ENCODE peak calls at places on chromosomes 4 and X, in seven cellular contexts. Q is cardiac muscle cell, N is right atrium auricular region, F is upper lobe of right lung, L is heart left ventricle, T is HL-60, P is pancreas. J is an unnamed sample.

GRCh38 chr4:181245326-181245725 is 997.9 kb upstream of the TENM3 start:
- DNase-seq in N (no peak), Q (no peak), T (no peak), L (no peak), F (no peak), P (no peak), J (no peak)

GRCh38 chr4:83362492-83363329 is 28.1 kb upstream of the HPSE start:
- DNase-seq in P (no peak), F (no peak), N (no peak), Q (no peak), T (no peak), L (no peak), J (peak)

GRCh38 chr4:18593297-18594002 is 571.9 kb upstream of the LCORL start:
- DNase-seq in N (peak), P (no peak), F (no peak), L (no peak), T (peak), Q (peak), J (peak)

GRCh38 chr4:189597341-189597740 is 343.3 kb upstream of the FRG1 start:
- DNase-seq in L (no peak), N (no peak), P (no peak), T (no peak), Q (no peak), F (no peak), J (no peak)

GRCh38 chrX:13376857-13377441 is 57.1 kb upstream of the ATXN3L start:
- DNase-seq in L (no peak), N (no peak), Q (no peak), F (no peak), T (no peak), P (no peak), J (peak)

GRCh38 chrX:139203681-139204575 is 326.6 kb upstream of the F9 start:
- DNase-seq in N (no peak), T (no peak), L (no peak), P (peak), F (peak), Q (peak), J (no peak)

GRCh38 chr4:112523008-112523440 is 7.0 kb upstream of the NEUROG2 start:
- DNase-seq in T (no peak), P (peak), Q (peak), F (no peak), L (peak), N (no peak), J (no peak)

GRCh38 chr4:101818362-101818761 is 27.8 kb downstream of the BANK1 start:
- DNase-seq in Q (no peak), F (no peak), T (no peak), N (no peak), L (no peak), P (no peak), J (no peak)

GRCh38 chr4:48909697-48910096 is 3.1 kb upstream of the OCIAD2 start:
- DNase-seq in Q (no peak), N (no peak), L (no peak), F (no peak), T (no peak), P (no peak), J (peak)

GRCh38 chr4:120071192-120071795 is 4.6 kb upstream of the MAD2L1 start:
- DNase-seq in P (no peak), T (no peak), F (no peak), Q (peak), L (no peak), N (no peak), J (peak)

GRCh38 chrX:45233541-45233940 is 32.9 kb upstream of the DIPK2B start:
- DNase-seq in Q (no peak), P (no peak), N (no peak), F (no peak), L (no peak), T (peak), J (no peak)

GRCh38 chr4:37430718-37431416 is 186.3 kb downstream of the NWD2 start:
- DNase-seq in Q (no peak), T (no peak), F (no peak), N (no peak), L (no peak), P (no peak), J (no peak)
- H3K27ac ChIP-seq in Q (no peak), T (no peak), F (no peak), N (no peak), L (no peak), P (peak), J (no peak)

GRCh38 chrX:5113128-5113527 is 1115.5 kb downstream of the NLGN4X start:
- DNase-seq in F (no peak), Q (peak), L (no peak), T (no peak), P (no peak), N (no peak), J (peak)
- TF ChIP-seq CTCF in F (peak), Q (no peak), L (peak), T (no peak), P (no peak), N (no peak), J (peak)

DNA sequence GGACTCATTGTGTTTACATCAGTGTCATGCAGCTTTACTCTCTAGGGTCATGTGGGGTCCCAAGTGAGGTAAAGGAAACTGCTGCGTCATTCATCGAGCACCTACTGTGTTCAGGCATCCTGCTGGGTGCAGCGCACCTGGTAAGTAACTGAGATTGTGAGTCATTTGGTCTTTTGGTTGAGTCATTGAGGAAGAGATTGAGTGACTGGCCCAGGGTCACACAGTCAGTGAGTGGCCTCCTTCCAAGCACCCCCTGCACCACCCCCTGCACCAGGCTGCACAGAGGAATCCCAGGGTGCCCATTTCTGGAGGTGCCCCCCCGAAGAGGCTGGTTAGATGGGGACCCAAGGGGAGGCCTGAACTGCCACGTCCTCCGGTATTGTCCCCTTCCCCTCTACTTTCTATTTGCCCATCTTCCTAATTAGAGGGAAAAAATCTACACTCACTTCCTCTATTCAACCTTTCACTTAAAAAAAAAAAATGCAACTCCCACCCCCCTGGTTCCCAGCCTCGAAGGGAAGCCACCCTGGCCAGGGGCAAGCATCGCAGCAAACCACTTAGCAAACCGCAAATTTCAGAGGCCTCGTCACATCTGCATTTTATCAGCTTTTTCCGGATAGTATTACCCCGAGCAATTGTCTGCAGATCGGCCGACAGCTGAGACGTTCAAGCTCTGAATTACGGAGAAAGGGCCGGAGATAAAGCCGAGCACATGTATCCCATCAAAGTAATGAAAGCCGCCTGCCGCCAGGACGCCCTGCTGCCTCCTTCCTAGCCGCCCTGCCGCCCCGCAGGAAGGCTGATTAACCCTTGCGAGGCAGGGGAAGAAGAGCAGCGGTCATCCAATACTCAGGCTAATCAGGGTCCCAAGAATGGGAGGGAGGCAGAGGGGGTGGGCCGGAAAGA is 96.3 kb upstream of the MSX1 start:
- DNase-seq in N (no peak), F (peak), P (no peak), L (no peak), Q (peak), T (no peak), J (peak)
- H3K27ac ChIP-seq in N (no peak), F (no peak), P (no peak), L (no peak), Q (no peak), T (no peak), J (no peak)

GRCh38 chrX:129115935-129116334 is 407.4 kb downstream of the SMARCA1 start:
- DNase-seq in T (no peak), Q (no peak), L (no peak), N (no peak), P (no peak), F (no peak), J (no peak)

GRCh38 chrX:129116651-129117050 is 406.6 kb downstream of the SMARCA1 start:
- DNase-seq in P (no peak), L (no peak), T (no peak), Q (no peak), N (no peak), F (no peak), J (no peak)

DNA sequence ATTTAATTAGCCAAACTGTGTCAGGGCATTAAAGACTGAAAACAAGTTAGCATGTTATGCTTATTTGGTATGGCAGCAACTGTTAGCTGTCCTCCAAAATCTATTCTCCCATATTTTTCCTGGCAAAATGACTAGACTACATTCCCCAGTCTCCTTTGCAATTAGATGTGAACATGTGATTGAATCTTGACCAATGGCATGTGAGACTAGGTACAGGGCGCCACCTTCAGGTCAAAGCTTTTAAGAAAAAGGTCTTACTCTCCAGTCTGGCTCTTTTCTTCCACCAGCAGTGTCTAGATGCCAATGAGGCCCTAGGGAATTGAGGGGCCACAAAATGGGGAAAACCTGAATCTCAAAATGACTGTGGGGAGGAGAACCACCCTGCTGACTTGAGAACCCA is 408.2 kb downstream of the SMARCA1 start:
- DNase-seq in L (no peak), F (no peak), N (no peak), Q (peak), P (no peak), T (peak), J (peak)
- TF ChIP-seq CTCF in L (no peak), F (no peak), N (no peak), Q (no peak), P (no peak), T (no peak), J (no peak)

DNA sequence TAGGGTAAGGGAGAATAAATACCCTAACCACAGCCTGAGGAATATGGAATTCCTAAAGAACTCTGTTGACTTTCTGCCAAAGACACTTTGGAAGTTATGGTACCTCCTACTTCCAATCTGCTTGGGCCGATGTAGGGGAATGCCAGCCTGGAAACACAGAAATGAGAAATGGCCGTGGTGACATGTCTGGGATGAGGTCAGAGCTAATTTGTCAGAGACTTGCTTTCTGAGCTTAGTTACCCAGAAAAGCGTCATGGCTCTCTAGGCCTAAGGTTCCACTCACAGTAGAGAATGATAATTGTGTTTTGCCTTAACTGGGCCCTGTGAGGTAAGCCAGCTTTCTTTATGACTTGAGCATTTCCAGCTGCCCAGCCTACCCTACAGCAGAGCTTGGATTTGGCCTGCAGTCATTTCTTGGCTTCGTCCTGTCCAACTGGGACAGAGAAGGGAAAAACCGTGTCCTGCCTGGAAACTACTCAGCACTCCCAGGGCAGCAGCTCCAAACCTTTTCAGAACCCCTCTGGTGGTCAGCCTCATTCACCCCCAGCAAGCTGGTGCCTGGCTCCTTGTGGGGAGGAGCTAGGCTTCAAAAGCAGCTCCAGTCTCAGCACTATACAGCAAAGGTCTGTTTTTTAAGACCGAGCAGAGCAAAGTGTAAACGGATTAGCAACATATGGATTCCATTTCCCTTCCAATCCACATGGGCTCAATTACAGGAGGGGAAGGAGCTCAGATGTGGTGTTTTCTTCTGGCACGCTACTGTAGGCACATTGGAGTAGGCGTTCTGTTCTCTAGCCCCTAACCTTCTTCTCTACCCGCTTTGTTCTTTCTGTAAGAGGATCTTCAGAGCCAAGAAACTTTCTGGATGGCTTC is 92.2 kb downstream of the RLIM start:
- DNase-seq in L (no peak), F (no peak), T (no peak), P (no peak), N (peak), Q (no peak), J (no peak)
- H3K27ac ChIP-seq in L (peak), F (no peak), T (no peak), P (no peak), N (no peak), Q (no peak), J (no peak)

GRCh38 chrX:108304210-108304609 is 134.0 kb downstream of the COL4A6 start:
- DNase-seq in F (no peak), N (no peak), T (no peak), L (no peak), Q (peak), P (no peak), J (no peak)
- TF ChIP-seq CTCF in F (peak), N (no peak), T (no peak), L (peak), Q (peak), P (no peak), J (peak)

GRCh38 chr4:45183905-45184304 is 457.5 kb upstream of the GNPDA2 start:
- DNase-seq in T (no peak), L (no peak), Q (no peak), P (no peak), F (no peak), N (no peak), J (no peak)

DNA sequence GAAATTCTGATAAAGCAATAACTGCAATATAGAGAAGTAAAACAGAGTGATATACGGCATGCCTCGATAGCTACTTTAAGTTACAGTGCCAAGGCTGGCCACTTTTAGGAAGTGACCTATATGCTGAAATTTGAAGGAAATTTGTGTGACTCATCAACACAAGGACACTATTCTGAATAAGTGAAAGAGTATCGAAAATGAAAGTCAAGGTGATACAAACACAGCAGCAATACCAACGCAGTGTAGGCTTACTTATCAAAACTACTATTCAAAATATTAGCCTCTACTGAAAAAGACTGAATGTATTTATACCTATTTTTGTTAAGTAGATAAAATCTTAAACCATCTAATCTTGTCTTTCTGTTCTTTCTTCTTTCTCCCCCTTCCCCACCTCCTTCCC is 459.9 kb upstream of the GNPDA2 start:
- DNase-seq in L (no peak), F (no peak), T (no peak), Q (no peak), N (no peak), P (no peak), J (no peak)
- H3K27ac ChIP-seq in L (no peak), F (no peak), T (no peak), Q (no peak), N (no peak), P (no peak), J (no peak)

DNA sequence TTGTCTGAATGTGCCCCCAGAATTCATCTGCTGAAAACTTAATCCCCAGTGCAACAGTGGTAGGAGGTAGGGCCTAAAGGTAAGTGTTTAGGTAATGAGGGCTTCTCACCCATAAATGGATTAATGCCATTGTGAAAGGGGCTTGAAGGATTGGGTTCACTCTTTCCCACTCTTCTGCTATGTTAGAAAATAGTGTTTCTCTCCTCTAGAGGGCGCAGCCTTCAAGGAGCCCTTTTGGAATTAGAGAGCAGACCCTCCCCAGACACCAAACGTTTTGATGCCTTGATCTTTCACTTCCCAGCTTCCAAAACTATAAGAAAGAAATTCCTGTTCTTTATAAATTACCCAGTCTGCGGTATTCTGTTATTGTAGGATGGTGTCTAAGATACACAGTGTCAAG is 706.4 kb downstream of the SMARCA1 start:
- DNase-seq in T (no peak), Q (peak), L (no peak), N (no peak), F (no peak), P (no peak), J (no peak)
- TF ChIP-seq CTCF in T (peak), Q (no peak), L (peak), N (peak), F (peak), P (no peak), J (no peak)

GRCh38 chr4:89305028-89305427 is 2.6 kb downstream of the GPRIN3 start:
- DNase-seq in L (no peak), P (no peak), N (no peak), F (no peak), T (no peak), Q (no peak), J (no peak)
- H3K27ac ChIP-seq in L (peak), P (peak), N (peak), F (peak), T (no peak), Q (no peak), J (no peak)